ENCODE peak calls at places on chromosomes 7 and 10, in nine cellular contexts. N, G, F, K, W, Q, B, V and D are unnamed samples. For H3K4me1 and H3K36me3, the result is how much of the 10 kb centered on the place peaks cover.

GRCh38 chr7:128347573-128348147 is 4.0 kb upstream of the RBM28 start:
- DNase-seq in W (no peak), F (no peak), N (no peak), Q (peak), K (peak), B (peak), G (peak), V (peak), D (peak)

GRCh38 chr7:157751951-157752673 is 415.3 kb downstream of the DNAJB6 start:
- DNase-seq in G (no peak), N (no peak), F (no peak), K (no peak), V (peak), B (no peak), W (no peak), Q (no peak), D (no peak)

GRCh38 chr7:49060743-49061142 is 136.4 kb downstream of the CDC14C start:
- DNase-seq in V (no peak), K (no peak), W (no peak), N (no peak), G (no peak), Q (no peak), B (no peak), F (no peak), D (no peak)

GRCh38 chr10:68606918-68607317 is 46.8 kb downstream of the TET1 start:
- DNase-seq in N (no peak), F (no peak), B (no peak), G (no peak), K (no peak), Q (no peak), W (no peak), V (no peak), D (no peak)

GRCh38 chr7:81081626-81082025 is 162.8 kb upstream of the SEMA3C start:
- DNase-seq in F (no peak), Q (no peak), B (no peak), K (no peak), W (no peak), N (no peak), G (no peak), V (no peak), D (no peak)

GRCh38 chr10:34437897-34438296 is 377.2 kb downstream of the PARD3 start:
- DNase-seq in Q (no peak), B (no peak), G (no peak), K (no peak), W (no peak), N (no peak), V (no peak), F (no peak), D (no peak)

GRCh38 chr10:84352251-84352842 is 24.0 kb downstream of the CCSER2 start:
- DNase-seq in B (peak), N (peak), W (no peak), Q (peak), G (no peak), F (no peak), V (no peak), K (peak), D (peak)

GRCh38 chr7:74272305-74273038 is 16.7 kb upstream of the CLIP2 start:
- DNase-seq in K (no peak), B (peak), Q (no peak), F (peak), W (peak), G (peak), N (peak), V (peak), D (no peak)

GRCh38 chr7:16702433-16702832 is 51.1 kb upstream of the TSPAN13 start:
- DNase-seq in G (no peak), F (no peak), N (no peak), B (no peak), W (no peak), Q (no peak), K (peak), V (no peak), D (no peak)

GRCh38 chr10:73501651-73502050 is 5.8 kb upstream of the PPP3CB start:
- DNase-seq in N (no peak), G (no peak), V (no peak), Q (no peak), F (no peak), W (no peak), K (no peak), B (no peak), D (no peak)

GRCh38 chr10:73910764-73911552 is at the start of gene PLAU:
- DNase-seq in F (no peak), V (peak), G (peak), Q (no peak), B (peak), K (peak), W (no peak), N (peak), D (peak)

GRCh38 chr7:95822717-95823116 is 50.4 kb downstream of the DYNC1I1 start:
- DNase-seq in W (no peak), Q (no peak), F (no peak), V (no peak), K (no peak), G (no peak), N (no peak), B (no peak), D (no peak)

GRCh38 chr10:131799429-131799828 is 101.4 kb upstream of the PPP2R2D start:
- DNase-seq in V (no peak), G (no peak), B (no peak), Q (no peak), N (no peak), F (no peak), K (no peak), W (no peak), D (no peak)

GRCh38 chr10:82240408-82240807 is 365.4 kb downstream of the NRG3 start:
- DNase-seq in N (no peak), F (no peak), B (no peak), G (no peak), V (no peak), W (no peak), K (no peak), Q (no peak), D (no peak)

GRCh38 chr7:138865843-138866242 is 67.8 kb upstream of the ATP6V0A4 start:
- DNase-seq in V (no peak), W (no peak), K (no peak), N (no peak), G (no peak), F (no peak), B (no peak), Q (peak), D (no peak)

GRCh38 chr7:31933481-31933880 is 136.7 kb downstream of the PDE1C start:
- DNase-seq in B (no peak), F (no peak), K (no peak), G (no peak), W (no peak), V (no peak), N (no peak), Q (no peak), D (no peak)

GRCh38 chr7:47369736-47370135 is 212.2 kb downstream of the TNS3 start:
- DNase-seq in N (no peak), Q (no peak), G (no peak), V (no peak), K (no peak), B (no peak), W (no peak), F (no peak), D (no peak)

GRCh38 chr7:88331322-88331721 is 24.6 kb upstream of the STEAP4 start:
- DNase-seq in N (no peak), F (no peak), W (no peak), Q (no peak), B (no peak), K (no peak), G (no peak), V (no peak), D (no peak)

GRCh38 chr7:67589178-67589577 is 592.5 kb downstream of the TYW1 start:
- DNase-seq in G (no peak), F (no peak), V (no peak), W (no peak), K (no peak), N (no peak), Q (no peak), B (no peak), D (no peak)

GRCh38 chr7:98102170-98102569 is 4.5 kb upstream of the LMTK2 start:
- DNase-seq in N (no peak), B (no peak), K (no peak), W (no peak), Q (no peak), V (no peak), F (no peak), G (no peak), D (no peak)

GRCh38 chr10:88921194-88921593 is 31.4 kb downstream of the ACTA2 start:
- DNase-seq in B (no peak), F (no peak), N (no peak), G (no peak), W (no peak), K (no peak), Q (no peak), V (no peak), D (no peak)

GRCh38 chr7:22945584-22945983 is 68.3 kb downstream of the HYCC1 start:
- DNase-seq in G (no peak), W (no peak), V (no peak), F (no peak), K (no peak), Q (no peak), N (no peak), B (no peak), D (no peak)

GRCh38 chr10:36504752-36505151 is 620.6 kb upstream of the ANKRD30A start:
- DNase-seq in F (no peak), K (no peak), V (no peak), N (no peak), G (no peak), W (no peak), Q (no peak), B (no peak), D (no peak)

GRCh38 chr7:90224204-90224603 is 12.7 kb downstream of the STEAP2 start:
- DNase-seq in V (no peak), G (no peak), F (no peak), W (no peak), B (no peak), K (no peak), N (no peak), Q (no peak), D (peak)

GRCh38 chr7:50863053-50863452 is 80.4 kb upstream of the GRB10 start:
- DNase-seq in V (no peak), Q (no peak), B (no peak), G (no peak), F (no peak), W (no peak), N (no peak), K (no peak), D (no peak)

DNA sequence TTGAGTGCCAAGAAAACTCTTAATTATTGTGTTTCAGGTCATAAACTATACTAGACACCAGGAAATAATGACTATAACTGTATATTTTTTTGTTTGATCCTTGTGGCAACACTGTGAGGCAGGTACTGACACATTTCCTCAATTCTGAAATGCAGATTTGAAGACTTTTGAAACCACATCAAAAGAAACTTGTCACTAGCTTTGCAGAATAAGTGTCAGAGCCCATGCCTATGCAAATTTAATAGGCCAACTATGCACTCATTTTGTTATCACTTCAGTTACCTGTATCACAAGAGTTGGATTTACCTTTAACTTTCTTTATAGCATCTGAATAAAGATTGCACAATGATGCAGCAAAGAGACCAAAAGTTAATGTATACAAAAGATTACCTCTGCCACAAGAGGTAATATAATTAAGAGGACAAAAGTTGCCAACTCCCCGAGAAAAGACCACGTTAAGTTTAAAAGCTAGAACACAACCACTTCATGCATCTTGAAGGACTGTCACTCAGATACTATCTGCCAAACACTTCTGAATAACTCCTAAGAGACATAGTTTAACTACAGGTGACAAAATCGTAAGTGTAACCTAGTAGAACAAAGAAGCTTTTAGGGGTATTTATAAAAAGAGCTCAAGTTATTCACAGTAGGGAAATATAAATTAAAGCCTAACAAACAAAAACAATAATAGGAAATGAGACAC is 80.5 kb downstream of the ELAPOR2 start:
- DNase-seq in F (no peak), W (no peak), Q (peak), G (no peak), K (no peak), N (no peak), V (no peak), B (no peak), D (no peak)
- H3K4me1 ChIP-seq in F (under half), W (under half), Q (under half), G (under half), K (under half), N (under half), V (under half), B (under half), D (under half)

GRCh38 chr7:150342119-150342405 is 633 bp upstream of the RARRES2 start:
- DNase-seq in N (no peak), Q (no peak), K (no peak), V (no peak), G (no peak), B (no peak), W (no peak), F (no peak), D (no peak)
- H3K4me3 ChIP-seq in N (no peak), Q (no peak), K (no peak), V (no peak), G (peak), B (peak), W (peak), F (peak), D (no peak)

GRCh38 chr7:129462445-129462844 is 28.2 kb downstream of the STRIP2 start:
- DNase-seq in F (no peak), B (no peak), K (no peak), G (no peak), W (no peak), N (no peak), Q (no peak), V (no peak), D (no peak)
- H3K36me3 ChIP-seq in F (under half), B (under half), K (under half), G (under half), W (under half), N (under half), Q (under half), V (under half), D (half or more)

DNA sequence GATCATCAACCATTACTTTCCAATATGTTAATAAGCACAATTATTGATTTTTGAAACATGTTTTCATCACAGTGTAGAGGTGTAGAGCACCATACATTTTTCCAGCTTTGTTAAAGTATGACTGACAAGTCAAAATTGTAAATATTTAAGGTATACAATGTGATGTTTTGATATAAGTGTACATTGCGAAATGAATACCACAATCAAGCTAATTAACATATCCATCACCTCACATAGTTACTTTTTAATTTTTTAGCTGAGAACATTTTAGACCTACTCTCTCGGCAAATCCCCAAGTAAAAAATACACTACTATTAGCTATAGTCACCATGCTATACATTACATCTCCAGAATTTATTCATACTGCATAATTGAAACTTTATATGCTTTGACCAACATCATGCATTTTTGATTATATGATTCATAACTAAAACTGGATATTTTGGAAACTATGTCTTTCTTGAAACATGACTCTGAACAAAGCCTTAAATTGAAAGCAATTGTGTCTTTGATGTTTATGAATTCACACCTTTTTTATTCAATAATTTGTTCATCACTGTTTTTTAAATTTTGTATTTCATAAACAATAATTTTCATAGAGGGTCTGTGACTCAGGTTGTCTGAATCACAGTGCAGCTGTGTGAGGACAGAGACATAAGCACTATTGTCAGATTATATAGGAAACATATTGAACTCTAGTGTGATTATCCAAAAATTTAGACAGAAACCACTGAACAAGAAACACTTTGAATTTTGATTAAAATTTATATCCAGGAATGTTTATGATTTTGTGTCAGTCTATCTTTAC is 486.1 kb downstream of the SEMA3D start:
- DNase-seq in N (no peak), B (no peak), K (no peak), Q (no peak), W (no peak), G (no peak), F (no peak), V (no peak), D (no peak)
- H3K4me1 ChIP-seq in N (under half), B (under half), K (under half), Q (under half), W (under half), G (under half), F (under half), V (under half), D (under half)

DNA sequence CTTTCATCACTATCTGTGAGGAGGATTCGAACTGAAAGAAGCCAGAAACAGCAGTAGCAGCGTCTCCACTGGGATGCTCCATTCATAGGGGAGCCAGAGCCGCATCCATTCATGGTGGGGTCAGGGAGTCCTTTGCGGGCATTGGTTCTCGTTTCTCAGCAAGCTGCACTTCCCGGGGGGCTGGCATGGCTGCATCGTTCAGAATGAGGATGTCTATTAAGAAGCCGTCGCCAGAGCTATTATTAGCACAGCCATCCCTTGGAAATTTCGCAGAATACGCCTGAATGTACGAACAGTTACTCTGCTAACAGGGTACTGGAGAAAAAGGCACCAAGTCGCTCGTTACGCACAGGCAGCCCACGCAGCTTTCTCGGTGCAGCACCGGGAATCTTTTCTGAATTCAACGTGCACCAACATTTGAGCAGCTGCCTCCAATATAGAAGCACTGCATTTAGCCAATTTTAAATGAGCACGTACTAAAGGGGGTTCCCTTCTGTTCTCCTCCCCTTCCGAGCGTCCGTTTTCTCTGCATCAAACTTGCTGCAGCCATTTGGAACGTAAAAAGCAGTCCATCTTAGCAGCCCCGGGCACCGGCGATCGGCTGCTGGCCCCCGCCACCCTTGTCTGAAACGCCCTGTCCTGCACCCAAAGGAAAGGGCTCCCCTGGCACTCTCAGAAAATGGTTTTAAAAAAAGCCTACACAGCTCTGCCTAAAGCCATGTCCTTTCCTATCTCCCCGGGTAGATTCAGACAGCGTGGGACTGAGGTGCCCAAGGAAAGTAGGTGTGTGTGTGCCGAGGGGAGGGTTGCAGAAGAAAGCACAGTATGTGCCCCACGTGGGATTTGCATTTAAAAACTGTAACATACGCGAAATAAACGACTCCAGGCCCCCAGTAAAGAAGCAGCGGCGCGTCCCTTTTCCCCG is 304.1 kb downstream of the PRPF18 start:
- DNase-seq in K (no peak), F (no peak), G (peak), Q (no peak), W (no peak), B (no peak), N (no peak), V (no peak), D (no peak)
- H3K4me3 ChIP-seq in K (no peak), F (peak), G (peak), Q (peak), W (peak), B (peak), N (no peak), V (peak), D (peak)

GRCh38 chr10:102148275-102148674 is 3.9 kb upstream of the NOLC1 start:
- DNase-seq in N (no peak), K (no peak), F (no peak), W (no peak), G (no peak), B (no peak), V (peak), Q (no peak), D (no peak)
- H3K36me3 ChIP-seq in N (under half), K (under half), F (under half), W (under half), G (under half), B (under half), V (under half), Q (under half), D (half or more)

DNA sequence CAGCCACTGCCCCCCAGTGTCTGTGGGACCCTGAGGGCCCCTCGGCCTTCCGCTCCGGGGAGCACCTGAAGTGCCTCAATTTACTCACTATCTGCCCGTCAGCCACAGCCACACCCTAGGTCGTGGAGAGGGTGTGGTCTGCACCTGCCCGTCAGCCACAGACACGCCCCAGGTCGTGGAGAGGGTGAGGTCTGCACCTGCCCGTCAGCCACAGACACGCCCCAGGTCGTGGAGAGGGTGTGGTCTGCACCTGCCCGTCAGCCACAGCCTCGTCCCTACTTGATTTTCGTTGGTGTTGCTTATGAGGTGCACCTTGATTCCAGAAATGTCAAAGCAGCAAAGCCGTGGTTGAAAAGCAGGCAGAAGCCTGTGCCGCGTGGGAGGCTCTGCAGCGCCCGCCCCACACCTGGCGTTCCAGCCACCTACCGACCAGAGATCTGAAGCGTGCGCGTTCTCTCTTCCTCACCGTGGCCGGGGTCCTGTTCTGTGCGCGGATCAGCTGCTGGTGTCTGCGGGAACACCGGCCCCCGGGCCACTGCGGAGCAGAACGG is 101.6 kb downstream of the DYNC2I1 start:
- DNase-seq in N (peak), K (peak), V (no peak), W (no peak), B (peak), F (no peak), Q (peak), G (no peak), D (no peak)
- H3K4me1 ChIP-seq in N (under half), K (under half), V (under half), W (under half), B (under half), F (under half), Q (under half), G (under half), D (under half)

GRCh38 chr10:102654566-102654965 is 10.3 kb downstream of the TRIM8 start:
- DNase-seq in B (no peak), G (no peak), W (no peak), V (peak), N (no peak), F (no peak), K (no peak), Q (no peak), D (no peak)
- H3K4me3 ChIP-seq in B (no peak), G (no peak), W (no peak), V (no peak), N (no peak), F (no peak), K (no peak), Q (no peak), D (no peak)

GRCh38 chr10:124967255-124967654 is 25.3 kb downstream of the ZRANB1 start:
- DNase-seq in N (no peak), V (no peak), B (no peak), G (no peak), W (no peak), F (no peak), K (no peak), Q (no peak), D (no peak)
- H3K36me3 ChIP-seq in N (under half), V (under half), B (under half), G (under half), W (under half), F (under half), K (under half), Q (under half), D (under half)